ENCODE peak calls at places on chromosomes 13 and 19, in six cellular contexts. M is heart left ventricle, Z is body of pancreas, Q is K562, S is GM12878, E is A549. C is an unnamed sample.

GRCh38 chr19:33646306-33646705 is 24.6 kb downstream of the CHST8 start:
- DNase-seq in M (no peak), Z (no peak), Q (no peak), S (no peak), E (no peak), C (no peak)

GRCh38 chr19:38033658-38034150 is 126.7 kb downstream of the SIPA1L3 start:
- DNase-seq in M (no peak), Z (no peak), Q (no peak), S (peak; percentile 81), E (no peak), C (no peak)

GRCh38 chr13:114112231-114112825 is 20.1 kb downstream of the RASA3 start:
- DNase-seq in M (no peak), Z (no peak), Q (no peak), S (no peak), E (no peak), C (peak; percentile 10)

GRCh38 chr19:3115411-3115810 is 20.4 kb upstream of the GNA15 start:
- DNase-seq in M (no peak), Z (no peak), Q (peak; percentile 25), S (no peak), E (no peak), C (no peak)

GRCh38 chr19:8333771-8334457 is 9.1 kb downstream of the KANK3 start:
- DNase-seq in M (no peak), Z (no peak), Q (no peak), S (no peak), E (no peak), C (no peak)

GRCh38 chr19:492091-492531 is 4.2 kb upstream of the MADCAM1 start:
- DNase-seq in M (no peak), Z (no peak), Q (peak; percentile 52), S (no peak), E (no peak), C (no peak)

GRCh38 chr13:21324793-21325192 is 134.3 kb downstream of the ZDHHC20 start:
- DNase-seq in M (no peak), Z (no peak), Q (no peak), S (no peak), E (no peak), C (no peak)

GRCh38 chr19:4108767-4109625 is 14.9 kb downstream of the MAP2K2 start:
- DNase-seq in M (no peak), Z (no peak), Q (no peak), S (peak; percentile 79), E (no peak), C (no peak)

GRCh38 chr13:31331051-31331450 is 131.3 kb downstream of the B3GLCT start:
- DNase-seq in M (no peak), Z (no peak), Q (no peak), S (no peak), E (no peak), C (no peak)

GRCh38 chr19:33312065-33312464 is 9.7 kb upstream of the CEBPA start:
- DNase-seq in M (no peak), Z (no peak), Q (no peak), S (no peak), E (no peak), C (no peak)

GRCh38 chr19:12956446-12957388 is at the start of gene GADD45GIP1:
- DNase-seq in M (peak; percentile 73), Z (peak; percentile 80), Q (peak; percentile 91), S (peak; percentile 41), E (peak; percentile 83), C (peak; percentile 61)

GRCh38 chr13:58324130-58324529 is 692.6 kb downstream of the PCDH17 start:
- DNase-seq in M (no peak), Z (no peak), Q (no peak), S (no peak), E (no peak), C (no peak)

GRCh38 chr13:26046639-26047038 is 5.2 kb downstream of the SHISA2 start:
- DNase-seq in M (no peak), Z (no peak), Q (no peak), S (no peak), E (no peak), C (no peak)

GRCh38 chr19:1045247-1045603 is 5.3 kb downstream of the ABCA7 start:
- DNase-seq in M (no peak), Z (no peak), Q (peak; percentile 99), S (no peak), E (peak; percentile 91), C (no peak)

GRCh38 chr19:3593156-3593555 is 7.9 kb downstream of the GIPC3 start:
- DNase-seq in M (no peak), Z (no peak), Q (no peak), S (no peak), E (no peak), C (no peak)

GRCh38 chr13:44810067-44810840 is 179.0 kb downstream of the NUFIP1 start:
- DNase-seq in M (peak; percentile 13), Z (peak; percentile 53), Q (no peak), S (no peak), E (peak; percentile 19), C (no peak)

GRCh38 chr13:102227696-102228095 is 174.2 kb downstream of the FGF14 start:
- DNase-seq in M (no peak), Z (no peak), Q (no peak), S (no peak), E (no peak), C (no peak)

GRCh38 chr19:53877361-53877766 is 4.6 kb upstream of the PRKCG start:
- DNase-seq in M (no peak), Z (no peak), Q (no peak), S (no peak), E (peak; percentile 76), C (no peak)

GRCh38 chr19:1274852-1275259 is 474 bp upstream of the FAM174C start:
- DNase-seq in M (peak; percentile 44), Z (no peak), Q (peak; percentile 72), S (no peak), E (no peak), C (no peak)

GRCh38 chr13:113836917-113837553 is 26.8 kb downstream of the GAS6 start:
- DNase-seq in M (peak; percentile 79), Z (peak; percentile 54), Q (no peak), S (no peak), E (peak; percentile 92), C (peak; percentile 79)

GRCh38 chr13:29676535-29676934 is 81.0 kb upstream of the SLC7A1 start:
- DNase-seq in M (no peak), Z (peak; percentile 14), Q (no peak), S (no peak), E (peak; percentile 3), C (no peak)

GRCh38 chr19:17889609-17890214 is 18.0 kb downstream of the SLC5A5 start:
- DNase-seq in M (no peak), Z (peak; percentile 27), Q (peak; percentile 71), S (no peak), E (no peak), C (no peak)

GRCh38 chr13:110254151-110254679 is 52.7 kb downstream of the COL4A1 start:
- DNase-seq in M (no peak), Z (no peak), Q (no peak), S (no peak), E (no peak), C (no peak)

GRCh38 chr13:113547248-113547971 is 37.1 kb upstream of the TFDP1 start:
- DNase-seq in M (peak; percentile 40), Z (peak; percentile 8), Q (no peak), S (no peak), E (no peak), C (no peak)

GRCh38 chr19:13024958-13025653 is 29.8 kb downstream of the NFIX start:
- DNase-seq in M (no peak), Z (no peak), Q (no peak), S (no peak), E (no peak), C (no peak)

GRCh38 chr13:42119091-42119490 is 70.6 kb downstream of the DGKH start:
- DNase-seq in M (no peak), Z (no peak), Q (no peak), S (no peak), E (no peak), C (no peak)

GRCh38 chr19:11243798-11244169 is 4.4 kb downstream of the ANGPTL8 start:
- DNase-seq in M (no peak), Z (no peak), Q (no peak), S (no peak), E (no peak), C (no peak)
- H3K27ac ChIP-seq in M (peak overlapping the region; percentile 64), Z (no peak overlapping the region), Q (no peak overlapping the region), S (no peak overlapping the region), E (peak overlapping the region; percentile 58), C (peak overlapping the region; percentile 53)

GRCh38 chr19:44602071-44602470 is 11.3 kb upstream of the IGSF23 start:
- DNase-seq in M (no peak), Z (peak; percentile 30), Q (no peak), S (no peak), E (no peak), C (no peak)

GRCh38 chr19:44605547-44605946 is 7.8 kb upstream of the IGSF23 start:
- DNase-seq in M (no peak), Z (no peak), Q (no peak), S (no peak), E (no peak), C (no peak)

GRCh38 chr19:44604241-44604640 is 9.1 kb upstream of the IGSF23 start:
- DNase-seq in M (no peak), Z (no peak), Q (no peak), S (no peak), E (no peak), C (no peak)

GRCh38 chr19:44600466-44600865 is 12.9 kb upstream of the IGSF23 start:
- DNase-seq in M (no peak), Z (no peak), Q (no peak), S (no peak), E (no peak), C (no peak)

GRCh38 chr19:44603201-44603945 is 10.0 kb upstream of the IGSF23 start:
- DNase-seq in M (peak; percentile 36), Z (no peak), Q (no peak), S (no peak), E (no peak), C (peak; percentile 27)
- TF ChIP-seq POLR2A in M (no peak), Z (no peak), Q (no peak), S (no peak), E (no peak), C (no peak)

DNA sequence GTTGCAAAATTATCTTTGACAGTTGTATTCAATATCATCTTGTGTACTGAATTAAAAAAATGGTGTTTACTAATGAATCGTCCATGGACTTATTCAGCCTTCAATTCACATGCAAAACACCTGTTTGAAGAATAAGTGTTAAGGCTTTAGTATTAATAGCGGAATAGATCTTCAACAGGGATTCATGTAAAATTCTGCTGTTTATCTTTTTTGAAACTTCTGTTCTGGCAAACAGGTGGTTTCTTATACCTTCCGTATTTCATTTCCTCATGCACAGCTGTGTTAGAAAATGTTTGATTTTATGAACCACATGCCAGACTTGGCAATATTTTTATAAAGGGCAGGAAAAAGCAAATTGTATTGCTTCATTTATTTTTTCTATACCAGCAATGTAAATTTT is 255.7 kb downstream of the DACH1 start:
- DNase-seq in M (no peak), Z (no peak), Q (no peak), S (no peak), E (no peak), C (no peak)
- H3K27ac ChIP-seq in M (no peak overlapping the region), Z (no peak overlapping the region), Q (no peak overlapping the region), S (no peak overlapping the region), E (no peak overlapping the region), C (no peak overlapping the region)

DNA sequence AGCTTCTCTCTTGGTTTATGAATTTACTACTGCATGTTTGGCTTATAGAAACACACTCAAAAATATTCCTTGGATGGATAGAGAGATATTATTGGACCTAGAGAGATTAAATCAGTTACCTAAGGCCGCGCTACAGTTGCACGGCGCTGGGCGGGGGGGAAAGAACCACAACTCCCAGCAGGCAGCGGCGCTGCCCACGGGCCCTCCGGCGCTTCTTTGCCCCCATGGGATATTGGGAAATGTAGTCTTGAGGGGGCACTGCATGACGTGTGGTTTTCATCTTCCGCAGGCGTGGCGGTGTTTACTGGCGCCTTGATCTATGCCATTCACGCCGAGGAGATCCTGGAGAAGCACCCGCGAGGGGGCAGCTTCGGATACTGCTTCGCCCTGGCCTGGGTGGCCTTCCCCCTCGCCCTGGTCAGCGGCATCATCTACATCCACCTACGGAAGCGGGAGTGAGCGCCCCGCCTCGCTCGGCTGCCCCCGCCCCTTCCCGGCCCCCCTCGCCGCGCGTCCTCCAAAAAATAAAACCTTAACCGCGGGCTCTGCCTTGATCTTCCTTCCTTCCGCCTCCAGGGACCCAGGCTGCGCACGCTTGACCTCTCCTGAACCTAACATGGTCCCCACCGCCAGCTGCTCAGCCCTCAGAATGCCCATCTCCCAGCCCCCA is 4.8 kb downstream of the EMP3 start:
- DNase-seq in M (peak; percentile 81), Z (peak; percentile 86), Q (no peak), S (peak; percentile 65), E (no peak), C (peak; percentile 54)
- TF ChIP-seq POLR2A in M (peak; percentile 45), Z (peak; percentile 21), Q (no peak), S (peak; percentile 75), E (no peak), C (no peak)

C was measured in uterus.